ENCODE peak calls at places on chromosomes 3 and 15, in eight cellular contexts. One of them, this sample, is unnamed.

GRCh38 chr3:158768361-158768787 is 33.5 kb upstream of the MFSD1 start:
- DNase-seq in neural progenitor cell: peak; percentile 74
- DNase-seq in naive thymus-derived CD4-positive, alpha-beta T cell: no peak
- DNase-seq in tibial artery: peak; percentile 82
- DNase-seq in right lobe of liver: peak; percentile 63
- DNase-seq in GM23248: peak; percentile 65
- DNase-seq in body of pancreas: peak; percentile 19
- DNase-seq in CD8-positive, alpha-beta memory T cell: no peak
- DNase-seq in this sample: no peak

GRCh38 chr15:39300451-39301153 is 280.3 kb upstream of the THBS1 start:
- DNase-seq in neural progenitor cell: no peak
- DNase-seq in naive thymus-derived CD4-positive, alpha-beta T cell: no peak
- DNase-seq in tibial artery: no peak
- DNase-seq in right lobe of liver: no peak
- DNase-seq in GM23248: peak; percentile 83
- DNase-seq in body of pancreas: no peak
- DNase-seq in CD8-positive, alpha-beta memory T cell: no peak
- DNase-seq in this sample: no peak

GRCh38 chr3:158405507-158405906 is 165.5 kb upstream of the MLF1 start:
- DNase-seq in neural progenitor cell: peak; percentile 22
- DNase-seq in naive thymus-derived CD4-positive, alpha-beta T cell: no peak
- DNase-seq in tibial artery: no peak
- DNase-seq in right lobe of liver: no peak
- DNase-seq in GM23248: no peak
- DNase-seq in body of pancreas: no peak
- DNase-seq in CD8-positive, alpha-beta memory T cell: no peak
- DNase-seq in this sample: no peak

GRCh38 chr15:38750816-38751215 is 186.2 kb upstream of the RASGRP1 start:
- DNase-seq in neural progenitor cell: no peak
- DNase-seq in naive thymus-derived CD4-positive, alpha-beta T cell: no peak
- DNase-seq in tibial artery: no peak
- DNase-seq in right lobe of liver: no peak
- DNase-seq in GM23248: no peak
- DNase-seq in body of pancreas: no peak
- DNase-seq in CD8-positive, alpha-beta memory T cell: no peak
- DNase-seq in this sample: no peak

GRCh38 chr3:196471551-196471950 is 32.0 kb downstream of the RNF168 start:
- DNase-seq in neural progenitor cell: no peak
- DNase-seq in naive thymus-derived CD4-positive, alpha-beta T cell: no peak
- DNase-seq in tibial artery: no peak
- DNase-seq in right lobe of liver: no peak
- DNase-seq in GM23248: peak; percentile 72
- DNase-seq in body of pancreas: no peak
- DNase-seq in CD8-positive, alpha-beta memory T cell: no peak
- DNase-seq in this sample: no peak

GRCh38 chr3:191282262-191283215 is 46.7 kb upstream of the CCDC50 start:
- DNase-seq in neural progenitor cell: no peak
- DNase-seq in naive thymus-derived CD4-positive, alpha-beta T cell: no peak
- DNase-seq in tibial artery: no peak
- DNase-seq in right lobe of liver: no peak
- DNase-seq in GM23248: peak; percentile 39
- DNase-seq in body of pancreas: no peak
- DNase-seq in CD8-positive, alpha-beta memory T cell: no peak
- DNase-seq in this sample: no peak

GRCh38 chr15:29045717-29046116 is 159.9 kb downstream of the APBA2 start:
- DNase-seq in neural progenitor cell: no peak
- DNase-seq in naive thymus-derived CD4-positive, alpha-beta T cell: no peak
- DNase-seq in tibial artery: no peak
- DNase-seq in right lobe of liver: no peak
- DNase-seq in GM23248: peak; percentile 39
- DNase-seq in body of pancreas: no peak
- DNase-seq in CD8-positive, alpha-beta memory T cell: no peak
- DNase-seq in this sample: no peak

GRCh38 chr3:97389883-97390282 is 374.7 kb upstream of the ARL6 start:
- DNase-seq in neural progenitor cell: no peak
- DNase-seq in naive thymus-derived CD4-positive, alpha-beta T cell: no peak
- DNase-seq in tibial artery: no peak
- DNase-seq in right lobe of liver: no peak
- DNase-seq in GM23248: no peak
- DNase-seq in body of pancreas: no peak
- DNase-seq in CD8-positive, alpha-beta memory T cell: no peak
- DNase-seq in this sample: no peak

GRCh38 chr3:146222204-146223046 is 28.5 kb downstream of the PLSCR4 start:
- DNase-seq in neural progenitor cell: no peak
- DNase-seq in naive thymus-derived CD4-positive, alpha-beta T cell: no peak
- DNase-seq in tibial artery: no peak
- DNase-seq in right lobe of liver: peak; percentile 36
- DNase-seq in GM23248: no peak
- DNase-seq in body of pancreas: no peak
- DNase-seq in CD8-positive, alpha-beta memory T cell: no peak
- DNase-seq in this sample: no peak

GRCh38 chr3:72594615-72595215 is 253.5 kb downstream of the SHQ1 start:
- DNase-seq in neural progenitor cell: no peak
- DNase-seq in naive thymus-derived CD4-positive, alpha-beta T cell: no peak
- DNase-seq in tibial artery: no peak
- DNase-seq in right lobe of liver: no peak
- DNase-seq in GM23248: no peak
- DNase-seq in body of pancreas: no peak
- DNase-seq in CD8-positive, alpha-beta memory T cell: no peak
- DNase-seq in this sample: no peak

GRCh38 chr3:14518893-14519292 is 21.2 kb downstream of the GRIP2 start:
- DNase-seq in neural progenitor cell: no peak
- DNase-seq in naive thymus-derived CD4-positive, alpha-beta T cell: no peak
- DNase-seq in tibial artery: no peak
- DNase-seq in right lobe of liver: no peak
- DNase-seq in GM23248: no peak
- DNase-seq in body of pancreas: no peak
- DNase-seq in CD8-positive, alpha-beta memory T cell: no peak
- DNase-seq in this sample: no peak

GRCh38 chr3:49255112-49255511 is 21.9 kb downstream of the C3orf62 start:
- DNase-seq in neural progenitor cell: peak; percentile 20
- DNase-seq in naive thymus-derived CD4-positive, alpha-beta T cell: no peak
- DNase-seq in tibial artery: no peak
- DNase-seq in right lobe of liver: no peak
- DNase-seq in GM23248: no peak
- DNase-seq in body of pancreas: no peak
- DNase-seq in CD8-positive, alpha-beta memory T cell: no peak
- DNase-seq in this sample: no peak
- H3K27ac ChIP-seq in neural progenitor cell: no peak overlapping the region
- H3K27ac ChIP-seq in naive thymus-derived CD4-positive, alpha-beta T cell: no peak overlapping the region
- H3K27ac ChIP-seq in tibial artery: no peak overlapping the region
- H3K27ac ChIP-seq in right lobe of liver: no peak overlapping the region
- H3K27ac ChIP-seq in GM23248: no peak overlapping the region
- H3K27ac ChIP-seq in body of pancreas: no peak overlapping the region
- H3K27ac ChIP-seq in CD8-positive, alpha-beta memory T cell: no peak overlapping the region
- H3K27ac ChIP-seq in this sample: no peak overlapping the region

DNA sequence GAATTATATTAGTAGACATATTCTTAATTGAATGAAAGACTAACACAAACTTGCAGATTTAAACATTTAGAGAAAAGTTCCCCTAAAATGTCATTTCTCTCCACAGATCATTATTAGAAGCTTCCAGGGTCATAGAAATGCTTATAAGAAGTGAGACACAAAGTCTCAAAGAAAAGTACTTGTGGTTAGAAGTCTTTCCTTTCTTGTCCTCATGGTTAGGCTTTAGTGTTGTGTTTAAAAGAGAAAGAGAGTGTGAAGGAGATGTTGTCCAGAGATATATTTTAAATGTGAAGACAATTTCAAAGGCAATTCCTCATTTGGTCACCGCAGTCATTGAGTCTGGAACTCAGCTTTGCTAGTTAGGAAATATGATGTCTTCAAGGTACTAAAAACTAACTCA is 230.4 kb upstream of the ARPP21 start:
- DNase-seq in neural progenitor cell: no peak
- DNase-seq in naive thymus-derived CD4-positive, alpha-beta T cell: no peak
- DNase-seq in tibial artery: no peak
- DNase-seq in right lobe of liver: no peak
- DNase-seq in GM23248: no peak
- DNase-seq in body of pancreas: no peak
- DNase-seq in CD8-positive, alpha-beta memory T cell: no peak
- DNase-seq in this sample: no peak
- H3K27ac ChIP-seq in neural progenitor cell: no peak overlapping the region
- H3K27ac ChIP-seq in naive thymus-derived CD4-positive, alpha-beta T cell: no peak overlapping the region
- H3K27ac ChIP-seq in tibial artery: no peak overlapping the region
- H3K27ac ChIP-seq in right lobe of liver: no peak overlapping the region
- H3K27ac ChIP-seq in GM23248: no peak overlapping the region
- H3K27ac ChIP-seq in body of pancreas: no peak overlapping the region
- H3K27ac ChIP-seq in CD8-positive, alpha-beta memory T cell: no peak overlapping the region
- H3K27ac ChIP-seq in this sample: no peak overlapping the region

DNA sequence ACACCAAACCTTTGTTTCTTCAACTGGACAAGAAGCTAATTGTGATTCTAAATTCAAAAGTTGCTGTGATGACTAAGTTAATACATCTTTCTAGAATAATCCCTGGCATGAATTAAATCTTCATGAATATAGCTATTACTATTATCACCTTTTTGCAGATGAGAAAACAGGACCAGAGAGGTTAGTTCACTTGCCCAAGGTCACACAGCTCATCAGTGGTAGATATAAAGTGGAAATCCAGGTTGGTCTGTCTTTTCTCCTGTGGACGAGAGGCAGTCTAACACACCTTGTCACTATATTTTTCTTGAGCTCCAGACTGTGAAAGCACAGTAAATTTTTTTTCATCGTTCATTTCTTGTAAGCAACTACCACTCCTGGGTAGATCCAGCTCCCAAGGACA is 247.6 kb upstream of the LRTM1 start:
- DNase-seq in neural progenitor cell: no peak
- DNase-seq in naive thymus-derived CD4-positive, alpha-beta T cell: no peak
- DNase-seq in tibial artery: no peak
- DNase-seq in right lobe of liver: no peak
- DNase-seq in GM23248: no peak
- DNase-seq in body of pancreas: no peak
- DNase-seq in CD8-positive, alpha-beta memory T cell: no peak
- DNase-seq in this sample: no peak
- H3K27ac ChIP-seq in neural progenitor cell: no peak overlapping the region
- H3K27ac ChIP-seq in naive thymus-derived CD4-positive, alpha-beta T cell: no peak overlapping the region
- H3K27ac ChIP-seq in tibial artery: no peak overlapping the region
- H3K27ac ChIP-seq in right lobe of liver: no peak overlapping the region
- H3K27ac ChIP-seq in GM23248: no peak overlapping the region
- H3K27ac ChIP-seq in body of pancreas: no peak overlapping the region
- H3K27ac ChIP-seq in CD8-positive, alpha-beta memory T cell: no peak overlapping the region
- H3K27ac ChIP-seq in this sample: no peak overlapping the region

GRCh38 chr15:31605467-31605931 is 278.9 kb downstream of the KLF13 start:
- DNase-seq in neural progenitor cell: peak; percentile 50
- DNase-seq in naive thymus-derived CD4-positive, alpha-beta T cell: no peak
- DNase-seq in tibial artery: no peak
- DNase-seq in right lobe of liver: no peak
- DNase-seq in GM23248: peak; percentile 79
- DNase-seq in body of pancreas: no peak
- DNase-seq in CD8-positive, alpha-beta memory T cell: no peak
- DNase-seq in this sample: no peak
- H3K27ac ChIP-seq in neural progenitor cell: no peak overlapping the region
- H3K27ac ChIP-seq in naive thymus-derived CD4-positive, alpha-beta T cell: no peak overlapping the region
- H3K27ac ChIP-seq in tibial artery: no peak overlapping the region
- H3K27ac ChIP-seq in right lobe of liver: no peak overlapping the region
- H3K27ac ChIP-seq in GM23248: peak overlapping the region; percentile 58
- H3K27ac ChIP-seq in body of pancreas: no peak overlapping the region
- H3K27ac ChIP-seq in CD8-positive, alpha-beta memory T cell: no peak overlapping the region
- H3K27ac ChIP-seq in this sample: peak overlapping the region; percentile 34

GRCh38 chr3:43769471-43770425 is 79.0 kb downstream of the ABHD5 start:
- DNase-seq in neural progenitor cell: peak; percentile 98
- DNase-seq in naive thymus-derived CD4-positive, alpha-beta T cell: peak; percentile 68
- DNase-seq in tibial artery: peak; percentile 99
- DNase-seq in right lobe of liver: peak; percentile 94
- DNase-seq in GM23248: peak; percentile 99
- DNase-seq in body of pancreas: peak; percentile 96
- DNase-seq in CD8-positive, alpha-beta memory T cell: peak; percentile 50
- DNase-seq in this sample: peak; percentile 78
- H3K27ac ChIP-seq in neural progenitor cell: no peak overlapping the region
- H3K27ac ChIP-seq in naive thymus-derived CD4-positive, alpha-beta T cell: no peak overlapping the region
- H3K27ac ChIP-seq in tibial artery: peak overlapping the region; percentile 79
- H3K27ac ChIP-seq in right lobe of liver: peak overlapping the region; percentile 69
- H3K27ac ChIP-seq in GM23248: no peak overlapping the region
- H3K27ac ChIP-seq in body of pancreas: peak overlapping the region; percentile 78
- H3K27ac ChIP-seq in CD8-positive, alpha-beta memory T cell: peak overlapping the region; percentile 46
- H3K27ac ChIP-seq in this sample: peak overlapping the region; percentile 95

DNA sequence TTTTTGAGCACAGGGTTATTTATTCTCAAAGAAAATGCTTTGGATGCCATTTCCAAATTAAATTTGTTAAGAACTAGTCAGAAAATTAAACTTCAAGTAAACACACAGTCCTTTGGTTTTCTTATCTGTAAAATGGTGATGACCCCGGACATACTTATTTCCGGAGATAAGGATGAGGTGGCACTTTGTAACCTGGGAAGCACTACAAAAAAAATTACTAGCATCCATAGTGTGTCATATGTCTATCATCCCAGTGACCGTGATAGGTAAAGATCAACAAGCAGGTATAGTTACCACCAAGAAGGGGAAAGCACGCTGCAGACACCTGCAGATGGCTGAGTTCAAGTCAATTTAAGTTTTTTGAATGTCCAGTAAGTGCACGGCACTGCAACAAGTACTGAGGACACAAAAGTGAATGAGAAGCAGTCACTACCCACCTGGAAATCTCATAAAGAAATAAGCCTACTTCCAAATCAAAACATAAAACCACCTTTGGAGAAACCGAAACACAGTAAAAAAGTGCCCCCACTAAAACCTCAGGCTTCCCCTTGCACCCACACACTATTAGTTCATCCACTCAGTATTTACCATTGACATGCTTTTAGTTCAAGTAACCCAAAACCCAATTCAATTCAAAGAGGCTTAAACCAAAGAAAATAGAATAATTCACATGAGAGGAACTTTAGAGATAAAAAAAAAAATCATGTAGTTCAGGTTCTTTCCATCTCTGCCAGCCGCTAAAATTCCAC is 24.6 kb downstream of the SEMA5B start:
- DNase-seq in neural progenitor cell: no peak
- DNase-seq in naive thymus-derived CD4-positive, alpha-beta T cell: no peak
- DNase-seq in tibial artery: no peak
- DNase-seq in right lobe of liver: no peak
- DNase-seq in GM23248: no peak
- DNase-seq in body of pancreas: no peak
- DNase-seq in CD8-positive, alpha-beta memory T cell: no peak
- DNase-seq in this sample: no peak
- H3K27ac ChIP-seq in neural progenitor cell: no peak overlapping the region
- H3K27ac ChIP-seq in naive thymus-derived CD4-positive, alpha-beta T cell: no peak overlapping the region
- H3K27ac ChIP-seq in tibial artery: no peak overlapping the region
- H3K27ac ChIP-seq in right lobe of liver: no peak overlapping the region
- H3K27ac ChIP-seq in GM23248: no peak overlapping the region
- H3K27ac ChIP-seq in body of pancreas: no peak overlapping the region
- H3K27ac ChIP-seq in CD8-positive, alpha-beta memory T cell: no peak overlapping the region
- H3K27ac ChIP-seq in this sample: no peak overlapping the region